ENCODE peak calls at places on chromosomes 7 and 10, in six cellular contexts. One of them, this sample, is unnamed.

GRCh38 chr7:95599069-95599468 is 2.8 kb upstream of the PDK4 start:
- DNase-seq in body of pancreas: no peak
- DNase-seq in choroid plexus epithelial cell: no peak
- DNase-seq in B cell: no peak
- DNase-seq in foreskin fibroblast: no peak
- DNase-seq in progenitor cell of endocrine pancreas: no peak
- DNase-seq in this sample: no peak

GRCh38 chr10:103757531-103758293 is 97.7 kb downstream of the SH3PXD2A start:
- DNase-seq in body of pancreas: peak
- DNase-seq in choroid plexus epithelial cell: peak
- DNase-seq in B cell: no peak
- DNase-seq in foreskin fibroblast: peak
- DNase-seq in progenitor cell of endocrine pancreas: no peak
- DNase-seq in this sample: no peak

GRCh38 chr7:16982640-16983103 is 100.9 kb upstream of the AGR3 start:
- DNase-seq in body of pancreas: peak
- DNase-seq in choroid plexus epithelial cell: peak
- DNase-seq in B cell: peak
- DNase-seq in foreskin fibroblast: peak
- DNase-seq in progenitor cell of endocrine pancreas: no peak
- DNase-seq in this sample: peak

GRCh38 chr7:102856036-102856435 is 56.8 kb upstream of the LRRC17 start:
- DNase-seq in body of pancreas: no peak
- DNase-seq in choroid plexus epithelial cell: peak
- DNase-seq in B cell: no peak
- DNase-seq in foreskin fibroblast: peak
- DNase-seq in progenitor cell of endocrine pancreas: no peak
- DNase-seq in this sample: no peak

GRCh38 chr7:34850681-34851080 is 186.6 kb downstream of the DPY19L1 start:
- DNase-seq in body of pancreas: no peak
- DNase-seq in choroid plexus epithelial cell: no peak
- DNase-seq in B cell: no peak
- DNase-seq in foreskin fibroblast: no peak
- DNase-seq in progenitor cell of endocrine pancreas: no peak
- DNase-seq in this sample: no peak

GRCh38 chr10:61404771-61405170 is 48.4 kb downstream of the TMEM26 start:
- DNase-seq in body of pancreas: no peak
- DNase-seq in choroid plexus epithelial cell: peak
- DNase-seq in B cell: no peak
- DNase-seq in foreskin fibroblast: peak
- DNase-seq in progenitor cell of endocrine pancreas: no peak
- DNase-seq in this sample: no peak

GRCh38 chr7:136036336-136036735 is 59.2 kb upstream of the MTPN start:
- DNase-seq in body of pancreas: no peak
- DNase-seq in choroid plexus epithelial cell: no peak
- DNase-seq in B cell: no peak
- DNase-seq in foreskin fibroblast: no peak
- DNase-seq in progenitor cell of endocrine pancreas: no peak
- DNase-seq in this sample: no peak

GRCh38 chr7:102030696-102031095 is 213.3 kb downstream of the CUX1 start:
- DNase-seq in body of pancreas: no peak
- DNase-seq in choroid plexus epithelial cell: no peak
- DNase-seq in B cell: no peak
- DNase-seq in foreskin fibroblast: no peak
- DNase-seq in progenitor cell of endocrine pancreas: no peak
- DNase-seq in this sample: no peak

GRCh38 chr7:142409471-142409870 is 151.6 kb upstream of the PRSS58 start:
- DNase-seq in body of pancreas: no peak
- DNase-seq in choroid plexus epithelial cell: no peak
- DNase-seq in B cell: no peak
- DNase-seq in foreskin fibroblast: no peak
- DNase-seq in progenitor cell of endocrine pancreas: no peak
- DNase-seq in this sample: no peak

GRCh38 chr10:119378737-119379067 is 163.8 kb downstream of the RGS10 start:
- DNase-seq in body of pancreas: no peak
- DNase-seq in choroid plexus epithelial cell: no peak
- DNase-seq in B cell: no peak
- DNase-seq in foreskin fibroblast: no peak
- DNase-seq in progenitor cell of endocrine pancreas: no peak
- DNase-seq in this sample: no peak

GRCh38 chr10:126135177-126135576 is 238.8 kb downstream of the FANK1 start:
- DNase-seq in body of pancreas: no peak
- DNase-seq in choroid plexus epithelial cell: peak
- DNase-seq in B cell: no peak
- DNase-seq in foreskin fibroblast: peak
- DNase-seq in progenitor cell of endocrine pancreas: no peak
- DNase-seq in this sample: no peak

GRCh38 chr7:117808273-117808868 is 64.9 kb downstream of the CTTNBP2 start:
- DNase-seq in body of pancreas: peak
- DNase-seq in choroid plexus epithelial cell: no peak
- DNase-seq in B cell: no peak
- DNase-seq in foreskin fibroblast: no peak
- DNase-seq in progenitor cell of endocrine pancreas: no peak
- DNase-seq in this sample: no peak

GRCh38 chr10:92284112-92284704 is 6.7 kb downstream of the CPEB3 start:
- DNase-seq in body of pancreas: no peak
- DNase-seq in choroid plexus epithelial cell: peak
- DNase-seq in B cell: no peak
- DNase-seq in foreskin fibroblast: no peak
- DNase-seq in progenitor cell of endocrine pancreas: no peak
- DNase-seq in this sample: no peak

GRCh38 chr7:157690058-157690832 is 353.4 kb downstream of the DNAJB6 start:
- DNase-seq in body of pancreas: no peak
- DNase-seq in choroid plexus epithelial cell: peak
- DNase-seq in B cell: no peak
- DNase-seq in foreskin fibroblast: no peak
- DNase-seq in progenitor cell of endocrine pancreas: no peak
- DNase-seq in this sample: peak

GRCh38 chr7:99141756-99142726 is 1.9 kb downstream of the SMURF1 start:
- DNase-seq in body of pancreas: peak
- DNase-seq in choroid plexus epithelial cell: peak
- DNase-seq in B cell: peak
- DNase-seq in foreskin fibroblast: peak
- DNase-seq in progenitor cell of endocrine pancreas: no peak
- DNase-seq in this sample: peak

GRCh38 chr7:56686276-56686859 is 445.9 kb downstream of the ZNF479 start:
- DNase-seq in body of pancreas: no peak
- DNase-seq in choroid plexus epithelial cell: no peak
- DNase-seq in B cell: no peak
- DNase-seq in foreskin fibroblast: no peak
- DNase-seq in progenitor cell of endocrine pancreas: no peak
- DNase-seq in this sample: no peak

GRCh38 chr7:27096756-27097514 is 1.1 kb upstream of the HOXA1 start:
- DNase-seq in body of pancreas: no peak
- DNase-seq in choroid plexus epithelial cell: no peak
- DNase-seq in B cell: peak
- DNase-seq in foreskin fibroblast: peak
- DNase-seq in progenitor cell of endocrine pancreas: no peak
- DNase-seq in this sample: no peak

GRCh38 chr7:28017372-28017771 is 163.2 kb downstream of the JAZF1 start:
- DNase-seq in body of pancreas: no peak
- DNase-seq in choroid plexus epithelial cell: no peak
- DNase-seq in B cell: no peak
- DNase-seq in foreskin fibroblast: peak
- DNase-seq in progenitor cell of endocrine pancreas: no peak
- DNase-seq in this sample: no peak

GRCh38 chr10:115977855-115978254 is 295.2 kb downstream of the GFRA1 start:
- DNase-seq in body of pancreas: no peak
- DNase-seq in choroid plexus epithelial cell: no peak
- DNase-seq in B cell: no peak
- DNase-seq in foreskin fibroblast: no peak
- DNase-seq in progenitor cell of endocrine pancreas: no peak
- DNase-seq in this sample: no peak

GRCh38 chr7:44547536-44548221 is 6.5 kb upstream of the NPC1L1 start:
- DNase-seq in body of pancreas: no peak
- DNase-seq in choroid plexus epithelial cell: peak
- DNase-seq in B cell: no peak
- DNase-seq in foreskin fibroblast: peak
- DNase-seq in progenitor cell of endocrine pancreas: no peak
- DNase-seq in this sample: no peak

GRCh38 chr7:151349507-151349853 is 7.9 kb downstream of the NUB1 start:
- DNase-seq in body of pancreas: peak
- DNase-seq in choroid plexus epithelial cell: no peak
- DNase-seq in B cell: no peak
- DNase-seq in foreskin fibroblast: no peak
- DNase-seq in progenitor cell of endocrine pancreas: no peak
- DNase-seq in this sample: peak

GRCh38 chr7:81692146-81692905 is 77.5 kb downstream of the HGF start:
- DNase-seq in body of pancreas: no peak
- DNase-seq in choroid plexus epithelial cell: peak
- DNase-seq in B cell: no peak
- DNase-seq in foreskin fibroblast: peak
- DNase-seq in progenitor cell of endocrine pancreas: no peak
- DNase-seq in this sample: no peak

GRCh38 chr10:2619472-2619871 is 447.9 kb upstream of the PFKP start:
- DNase-seq in body of pancreas: no peak
- DNase-seq in choroid plexus epithelial cell: peak
- DNase-seq in B cell: no peak
- DNase-seq in foreskin fibroblast: no peak
- DNase-seq in progenitor cell of endocrine pancreas: no peak
- DNase-seq in this sample: peak

GRCh38 chr10:35640951-35641429 is 1.1 kb downstream of the FZD8 start:
- DNase-seq in body of pancreas: peak
- DNase-seq in choroid plexus epithelial cell: peak
- DNase-seq in B cell: no peak
- DNase-seq in foreskin fibroblast: peak
- DNase-seq in progenitor cell of endocrine pancreas: peak
- DNase-seq in this sample: peak

GRCh38 chr10:119191881-119192280 is 13.3 kb upstream of the PRDX3 start:
- DNase-seq in body of pancreas: no peak
- DNase-seq in choroid plexus epithelial cell: no peak
- DNase-seq in B cell: no peak
- DNase-seq in foreskin fibroblast: no peak
- DNase-seq in progenitor cell of endocrine pancreas: no peak
- DNase-seq in this sample: no peak

GRCh38 chr7:133911724-133912123 is 215.4 kb upstream of the LRGUK start:
- DNase-seq in body of pancreas: no peak
- DNase-seq in choroid plexus epithelial cell: no peak
- DNase-seq in B cell: no peak
- DNase-seq in foreskin fibroblast: no peak
- DNase-seq in progenitor cell of endocrine pancreas: no peak
- DNase-seq in this sample: no peak

GRCh38 chr10:15227611-15228372 is 59.3 kb upstream of the NMT2 start:
- DNase-seq in body of pancreas: no peak
- DNase-seq in choroid plexus epithelial cell: peak
- DNase-seq in B cell: no peak
- DNase-seq in foreskin fibroblast: peak
- DNase-seq in progenitor cell of endocrine pancreas: no peak
- DNase-seq in this sample: no peak

GRCh38 chr10:112475565-112476233 is 28.7 kb downstream of the VTI1A start:
- DNase-seq in body of pancreas: no peak
- DNase-seq in choroid plexus epithelial cell: peak
- DNase-seq in B cell: no peak
- DNase-seq in foreskin fibroblast: peak
- DNase-seq in progenitor cell of endocrine pancreas: no peak
- DNase-seq in this sample: no peak
- TF ChIP-seq CTCF in body of pancreas: peak
- TF ChIP-seq CTCF in choroid plexus epithelial cell: peak
- TF ChIP-seq CTCF in B cell: peak
- TF ChIP-seq CTCF in foreskin fibroblast: peak
- TF ChIP-seq CTCF in progenitor cell of endocrine pancreas: no peak
- TF ChIP-seq CTCF in this sample: no peak

GRCh38 chr7:43296306-43296705 is 183.9 kb downstream of the HECW1 start:
- DNase-seq in body of pancreas: peak
- DNase-seq in choroid plexus epithelial cell: no peak
- DNase-seq in B cell: no peak
- DNase-seq in foreskin fibroblast: no peak
- DNase-seq in progenitor cell of endocrine pancreas: no peak
- DNase-seq in this sample: no peak
- TF ChIP-seq CTCF in body of pancreas: no peak
- TF ChIP-seq CTCF in choroid plexus epithelial cell: no peak
- TF ChIP-seq CTCF in B cell: no peak
- TF ChIP-seq CTCF in foreskin fibroblast: no peak
- TF ChIP-seq CTCF in progenitor cell of endocrine pancreas: no peak
- TF ChIP-seq CTCF in this sample: no peak

GRCh38 chr7:93463764-93464163 is 110.8 kb downstream of the CALCR start:
- DNase-seq in body of pancreas: no peak
- DNase-seq in choroid plexus epithelial cell: no peak
- DNase-seq in B cell: no peak
- DNase-seq in foreskin fibroblast: no peak
- DNase-seq in progenitor cell of endocrine pancreas: no peak
- DNase-seq in this sample: no peak

DNA sequence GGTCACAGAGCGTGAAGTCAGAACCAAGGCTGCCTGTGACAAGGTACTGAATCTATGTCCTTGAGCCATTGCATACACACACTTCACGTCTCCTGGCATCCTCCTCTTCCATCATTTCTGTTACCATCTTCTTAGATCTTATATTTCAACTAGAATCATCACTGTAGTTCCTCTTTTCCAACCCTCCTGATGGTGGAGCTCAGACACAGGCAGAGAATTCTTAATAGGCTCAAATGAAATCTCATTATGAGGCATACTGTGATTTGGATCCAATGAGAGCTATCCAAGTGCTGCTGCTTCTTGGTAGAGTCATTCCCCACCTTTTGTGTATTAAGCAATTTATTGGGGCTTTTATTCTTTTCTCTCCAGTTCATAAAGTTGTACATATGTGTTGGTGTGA is 113.2 kb downstream of the CALCR start:
- DNase-seq in body of pancreas: no peak
- DNase-seq in choroid plexus epithelial cell: peak
- DNase-seq in B cell: no peak
- DNase-seq in foreskin fibroblast: no peak
- DNase-seq in progenitor cell of endocrine pancreas: no peak
- DNase-seq in this sample: no peak
- TF ChIP-seq CTCF in body of pancreas: no peak
- TF ChIP-seq CTCF in choroid plexus epithelial cell: no peak
- TF ChIP-seq CTCF in B cell: peak
- TF ChIP-seq CTCF in foreskin fibroblast: no peak
- TF ChIP-seq CTCF in progenitor cell of endocrine pancreas: peak
- TF ChIP-seq CTCF in this sample: no peak

DNA sequence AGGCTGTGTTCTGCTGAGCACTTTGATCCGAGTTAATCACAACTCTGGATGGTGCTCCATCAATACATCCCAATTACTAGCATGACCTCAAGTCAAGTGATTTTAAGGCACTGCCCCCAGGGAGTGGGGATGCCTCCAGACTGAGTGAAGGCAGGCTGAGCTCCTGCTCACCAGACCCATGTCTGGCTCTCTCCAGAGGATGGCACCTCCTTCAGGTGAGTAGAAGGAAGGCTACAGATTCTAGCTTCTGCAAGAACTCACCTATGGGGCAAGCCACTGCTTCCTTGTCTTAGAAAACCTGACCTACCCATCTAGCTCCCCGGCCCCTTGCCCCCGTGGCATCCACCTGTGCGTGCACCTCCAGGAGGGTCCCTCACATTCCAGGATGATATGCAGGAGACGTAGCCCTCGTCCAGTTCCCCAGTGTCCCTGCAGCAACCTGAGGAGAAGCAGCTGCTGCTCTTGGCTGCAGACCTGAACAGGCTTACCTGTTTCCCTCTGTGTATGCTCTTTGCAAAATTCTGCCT is 390.3 kb downstream of the GRID1 start:
- DNase-seq in body of pancreas: no peak
- DNase-seq in choroid plexus epithelial cell: no peak
- DNase-seq in B cell: no peak
- DNase-seq in foreskin fibroblast: no peak
- DNase-seq in progenitor cell of endocrine pancreas: no peak
- DNase-seq in this sample: no peak
- TF ChIP-seq CTCF in body of pancreas: no peak
- TF ChIP-seq CTCF in choroid plexus epithelial cell: no peak
- TF ChIP-seq CTCF in B cell: no peak
- TF ChIP-seq CTCF in foreskin fibroblast: no peak
- TF ChIP-seq CTCF in progenitor cell of endocrine pancreas: no peak
- TF ChIP-seq CTCF in this sample: no peak